ENCODE peak calls at places on chromosomes 6 and 20, in ten cellular contexts. One of them, this sample, is unnamed.

GRCh38 chr6:90097357-90097756 is 199.3 kb downstream of the BACH2 start:
- DNase-seq in epithelial cell of esophagus: peak
- DNase-seq in coronary artery: no peak
- DNase-seq in cardiac muscle cell: no peak
- DNase-seq in GM12878: no peak
- DNase-seq in psoas muscle: no peak
- DNase-seq in upper lobe of right lung: no peak
- DNase-seq in tibial artery: no peak
- DNase-seq in fibroblast of mammary gland: no peak
- DNase-seq in ovary: no peak
- DNase-seq in this sample: no peak

GRCh38 chr6:39808934-39809333 is 16.8 kb downstream of the DAAM2 start:
- DNase-seq in epithelial cell of esophagus: no peak
- DNase-seq in coronary artery: peak
- DNase-seq in cardiac muscle cell: no peak
- DNase-seq in GM12878: no peak
- DNase-seq in psoas muscle: no peak
- DNase-seq in upper lobe of right lung: no peak
- DNase-seq in tibial artery: peak
- DNase-seq in fibroblast of mammary gland: no peak
- DNase-seq in ovary: no peak
- DNase-seq in this sample: no peak

GRCh38 chr20:52975024-52975732 is 3.0 kb downstream of the TSHZ2 start:
- DNase-seq in epithelial cell of esophagus: no peak
- DNase-seq in coronary artery: no peak
- DNase-seq in cardiac muscle cell: peak
- DNase-seq in GM12878: peak
- DNase-seq in psoas muscle: no peak
- DNase-seq in upper lobe of right lung: no peak
- DNase-seq in tibial artery: no peak
- DNase-seq in fibroblast of mammary gland: peak
- DNase-seq in ovary: peak
- DNase-seq in this sample: no peak

GRCh38 chr20:48197034-48197433 is 411.8 kb upstream of the SULF2 start:
- DNase-seq in epithelial cell of esophagus: no peak
- DNase-seq in coronary artery: no peak
- DNase-seq in cardiac muscle cell: peak
- DNase-seq in GM12878: no peak
- DNase-seq in psoas muscle: no peak
- DNase-seq in upper lobe of right lung: no peak
- DNase-seq in tibial artery: no peak
- DNase-seq in fibroblast of mammary gland: no peak
- DNase-seq in ovary: peak
- DNase-seq in this sample: no peak

GRCh38 chr6:83185096-83185495 is 8.0 kb downstream of the PGM3 start:
- DNase-seq in epithelial cell of esophagus: peak
- DNase-seq in coronary artery: no peak
- DNase-seq in cardiac muscle cell: no peak
- DNase-seq in GM12878: no peak
- DNase-seq in psoas muscle: no peak
- DNase-seq in upper lobe of right lung: no peak
- DNase-seq in tibial artery: no peak
- DNase-seq in fibroblast of mammary gland: no peak
- DNase-seq in ovary: no peak
- DNase-seq in this sample: no peak

GRCh38 chr6:108570518-108570917 is 9.8 kb downstream of the FOXO3 start:
- DNase-seq in epithelial cell of esophagus: no peak
- DNase-seq in coronary artery: no peak
- DNase-seq in cardiac muscle cell: no peak
- DNase-seq in GM12878: no peak
- DNase-seq in psoas muscle: no peak
- DNase-seq in upper lobe of right lung: no peak
- DNase-seq in tibial artery: no peak
- DNase-seq in fibroblast of mammary gland: peak
- DNase-seq in ovary: no peak
- DNase-seq in this sample: no peak

GRCh38 chr6:76835289-76835688 is 628.0 kb downstream of the HTR1B start:
- DNase-seq in epithelial cell of esophagus: peak
- DNase-seq in coronary artery: no peak
- DNase-seq in cardiac muscle cell: no peak
- DNase-seq in GM12878: no peak
- DNase-seq in psoas muscle: no peak
- DNase-seq in upper lobe of right lung: no peak
- DNase-seq in tibial artery: no peak
- DNase-seq in fibroblast of mammary gland: no peak
- DNase-seq in ovary: no peak
- DNase-seq in this sample: no peak

GRCh38 chr6:43076093-43076927 is at the start of gene PTK7:
- DNase-seq in epithelial cell of esophagus: peak
- DNase-seq in coronary artery: no peak
- DNase-seq in cardiac muscle cell: peak
- DNase-seq in GM12878: no peak
- DNase-seq in psoas muscle: no peak
- DNase-seq in upper lobe of right lung: peak
- DNase-seq in tibial artery: no peak
- DNase-seq in fibroblast of mammary gland: peak
- DNase-seq in ovary: peak
- DNase-seq in this sample: peak

GRCh38 chr6:36083446-36083845 is 46.9 kb upstream of the MAPK13 start:
- DNase-seq in epithelial cell of esophagus: no peak
- DNase-seq in coronary artery: no peak
- DNase-seq in cardiac muscle cell: no peak
- DNase-seq in GM12878: no peak
- DNase-seq in psoas muscle: no peak
- DNase-seq in upper lobe of right lung: no peak
- DNase-seq in tibial artery: no peak
- DNase-seq in fibroblast of mammary gland: no peak
- DNase-seq in ovary: no peak
- DNase-seq in this sample: no peak
- TF ChIP-seq CTCF in epithelial cell of esophagus: no peak
- TF ChIP-seq CTCF in coronary artery: no peak
- TF ChIP-seq CTCF in cardiac muscle cell: no peak
- TF ChIP-seq CTCF in GM12878: no peak
- TF ChIP-seq CTCF in psoas muscle: no peak
- TF ChIP-seq CTCF in upper lobe of right lung: no peak
- TF ChIP-seq CTCF in tibial artery: no peak
- TF ChIP-seq CTCF in fibroblast of mammary gland: no peak
- TF ChIP-seq CTCF in ovary: no peak
- TF ChIP-seq CTCF in this sample: no peak

GRCh38 chr6:78157606-78158005 is 504.8 kb downstream of the MEI4 start:
- DNase-seq in epithelial cell of esophagus: no peak
- DNase-seq in coronary artery: no peak
- DNase-seq in cardiac muscle cell: no peak
- DNase-seq in GM12878: no peak
- DNase-seq in psoas muscle: no peak
- DNase-seq in upper lobe of right lung: no peak
- DNase-seq in tibial artery: no peak
- DNase-seq in fibroblast of mammary gland: no peak
- DNase-seq in ovary: no peak
- DNase-seq in this sample: no peak
- TF ChIP-seq CTCF in epithelial cell of esophagus: no peak
- TF ChIP-seq CTCF in coronary artery: no peak
- TF ChIP-seq CTCF in cardiac muscle cell: no peak
- TF ChIP-seq CTCF in GM12878: no peak
- TF ChIP-seq CTCF in psoas muscle: no peak
- TF ChIP-seq CTCF in upper lobe of right lung: no peak
- TF ChIP-seq CTCF in tibial artery: no peak
- TF ChIP-seq CTCF in fibroblast of mammary gland: no peak
- TF ChIP-seq CTCF in ovary: no peak
- TF ChIP-seq CTCF in this sample: no peak

DNA sequence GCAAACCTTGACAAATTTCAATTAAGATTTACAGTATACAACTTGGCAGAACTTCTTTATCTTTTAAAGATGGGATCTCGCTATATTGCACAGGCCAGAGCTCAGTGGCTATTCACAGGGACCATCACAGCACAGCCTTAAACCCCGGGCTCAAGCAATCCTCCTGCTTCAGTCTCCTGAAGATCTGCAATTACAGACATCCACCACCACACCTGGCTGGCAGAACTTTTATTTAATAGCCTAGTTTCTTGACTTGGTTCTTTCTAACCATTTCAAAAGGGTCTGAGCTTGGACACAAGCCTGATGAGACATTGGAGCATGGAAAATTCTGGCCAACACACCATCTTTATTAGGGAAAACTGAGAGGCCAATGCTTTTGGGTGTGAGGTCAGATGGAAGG is 151.6 kb upstream of the KCNG1 start:
- DNase-seq in epithelial cell of esophagus: no peak
- DNase-seq in coronary artery: peak
- DNase-seq in cardiac muscle cell: no peak
- DNase-seq in GM12878: no peak
- DNase-seq in psoas muscle: no peak
- DNase-seq in upper lobe of right lung: no peak
- DNase-seq in tibial artery: no peak
- DNase-seq in fibroblast of mammary gland: no peak
- DNase-seq in ovary: no peak
- DNase-seq in this sample: no peak
- TF ChIP-seq CTCF in epithelial cell of esophagus: no peak
- TF ChIP-seq CTCF in coronary artery: no peak
- TF ChIP-seq CTCF in cardiac muscle cell: no peak
- TF ChIP-seq CTCF in GM12878: no peak
- TF ChIP-seq CTCF in psoas muscle: no peak
- TF ChIP-seq CTCF in upper lobe of right lung: no peak
- TF ChIP-seq CTCF in tibial artery: no peak
- TF ChIP-seq CTCF in fibroblast of mammary gland: no peak
- TF ChIP-seq CTCF in ovary: no peak
- TF ChIP-seq CTCF in this sample: no peak

DNA sequence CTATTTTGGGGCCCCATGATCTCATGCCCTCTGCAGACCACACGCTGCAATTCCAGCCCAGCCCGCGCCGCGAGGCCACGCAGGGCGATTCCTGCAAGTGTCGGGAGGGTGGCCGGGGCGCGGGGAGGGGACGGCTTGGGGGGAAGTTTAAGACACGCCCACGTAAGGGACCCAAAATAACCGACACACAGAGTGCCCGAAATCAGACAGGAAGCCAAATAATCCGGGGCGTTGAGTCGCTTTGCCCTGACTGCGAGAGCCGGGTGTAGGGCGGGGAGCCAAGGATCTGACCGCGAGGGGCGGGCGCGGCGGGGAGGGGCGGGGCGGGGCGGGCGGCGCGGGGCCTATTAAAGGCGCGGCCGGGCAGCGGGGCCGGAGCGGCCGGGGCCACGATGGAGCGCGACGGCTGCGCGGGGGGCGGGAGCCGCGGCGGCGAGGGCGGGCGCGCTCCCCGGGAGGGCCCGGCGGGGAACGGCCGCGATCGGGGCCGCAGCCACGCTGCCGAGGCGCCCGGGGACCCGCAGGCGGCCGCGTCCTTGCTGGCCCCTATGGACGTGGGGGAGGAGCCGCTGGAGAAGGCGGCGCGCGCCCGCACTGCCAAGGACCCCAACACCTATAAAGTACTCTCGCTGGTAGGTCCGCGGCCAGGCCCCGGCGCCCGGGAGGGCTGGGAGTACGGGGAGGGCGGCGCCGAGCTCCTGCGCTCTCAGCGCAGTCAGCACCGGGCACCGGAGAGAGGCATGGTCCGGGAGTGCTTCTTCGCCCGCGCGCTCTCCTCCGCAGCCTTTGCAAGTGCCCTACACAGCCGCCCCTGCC is at the start of gene ENPP1:
- DNase-seq in epithelial cell of esophagus: peak
- DNase-seq in coronary artery: peak
- DNase-seq in cardiac muscle cell: peak
- DNase-seq in GM12878: no peak
- DNase-seq in psoas muscle: peak
- DNase-seq in upper lobe of right lung: peak
- DNase-seq in tibial artery: peak
- DNase-seq in fibroblast of mammary gland: peak
- DNase-seq in ovary: peak
- DNase-seq in this sample: peak
- TF ChIP-seq CTCF in epithelial cell of esophagus: no peak
- TF ChIP-seq CTCF in coronary artery: no peak
- TF ChIP-seq CTCF in cardiac muscle cell: peak
- TF ChIP-seq CTCF in GM12878: no peak
- TF ChIP-seq CTCF in psoas muscle: peak
- TF ChIP-seq CTCF in upper lobe of right lung: peak
- TF ChIP-seq CTCF in tibial artery: peak
- TF ChIP-seq CTCF in fibroblast of mammary gland: peak
- TF ChIP-seq CTCF in ovary: no peak
- TF ChIP-seq CTCF in this sample: peak

DNA sequence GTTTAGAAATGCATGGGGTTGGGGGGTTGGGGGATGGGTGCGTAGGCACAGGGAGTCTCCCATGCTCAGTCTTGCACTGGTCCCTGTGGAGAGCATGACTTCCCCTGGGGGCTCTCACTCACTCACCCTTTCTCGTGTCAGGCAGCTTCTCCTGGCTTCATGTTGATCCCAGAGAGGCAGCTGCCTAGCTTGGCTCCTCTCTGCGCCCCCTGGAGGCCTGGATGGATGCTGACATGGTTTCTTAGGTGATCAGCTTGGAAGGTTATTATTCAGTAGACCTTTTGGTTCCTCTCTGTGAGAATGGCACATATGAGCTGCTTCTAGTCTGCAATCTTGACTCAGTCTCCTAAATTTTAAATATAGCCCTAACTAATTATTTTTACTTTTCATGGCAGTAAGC is 109.3 kb upstream of the FAM83B start:
- DNase-seq in epithelial cell of esophagus: no peak
- DNase-seq in coronary artery: no peak
- DNase-seq in cardiac muscle cell: no peak
- DNase-seq in GM12878: no peak
- DNase-seq in psoas muscle: no peak
- DNase-seq in upper lobe of right lung: peak
- DNase-seq in tibial artery: no peak
- DNase-seq in fibroblast of mammary gland: peak
- DNase-seq in ovary: no peak
- DNase-seq in this sample: no peak
- TF ChIP-seq CTCF in epithelial cell of esophagus: peak
- TF ChIP-seq CTCF in coronary artery: no peak
- TF ChIP-seq CTCF in cardiac muscle cell: peak
- TF ChIP-seq CTCF in GM12878: peak
- TF ChIP-seq CTCF in psoas muscle: no peak
- TF ChIP-seq CTCF in upper lobe of right lung: no peak
- TF ChIP-seq CTCF in tibial artery: no peak
- TF ChIP-seq CTCF in fibroblast of mammary gland: peak
- TF ChIP-seq CTCF in ovary: no peak
- TF ChIP-seq CTCF in this sample: peak

DNA sequence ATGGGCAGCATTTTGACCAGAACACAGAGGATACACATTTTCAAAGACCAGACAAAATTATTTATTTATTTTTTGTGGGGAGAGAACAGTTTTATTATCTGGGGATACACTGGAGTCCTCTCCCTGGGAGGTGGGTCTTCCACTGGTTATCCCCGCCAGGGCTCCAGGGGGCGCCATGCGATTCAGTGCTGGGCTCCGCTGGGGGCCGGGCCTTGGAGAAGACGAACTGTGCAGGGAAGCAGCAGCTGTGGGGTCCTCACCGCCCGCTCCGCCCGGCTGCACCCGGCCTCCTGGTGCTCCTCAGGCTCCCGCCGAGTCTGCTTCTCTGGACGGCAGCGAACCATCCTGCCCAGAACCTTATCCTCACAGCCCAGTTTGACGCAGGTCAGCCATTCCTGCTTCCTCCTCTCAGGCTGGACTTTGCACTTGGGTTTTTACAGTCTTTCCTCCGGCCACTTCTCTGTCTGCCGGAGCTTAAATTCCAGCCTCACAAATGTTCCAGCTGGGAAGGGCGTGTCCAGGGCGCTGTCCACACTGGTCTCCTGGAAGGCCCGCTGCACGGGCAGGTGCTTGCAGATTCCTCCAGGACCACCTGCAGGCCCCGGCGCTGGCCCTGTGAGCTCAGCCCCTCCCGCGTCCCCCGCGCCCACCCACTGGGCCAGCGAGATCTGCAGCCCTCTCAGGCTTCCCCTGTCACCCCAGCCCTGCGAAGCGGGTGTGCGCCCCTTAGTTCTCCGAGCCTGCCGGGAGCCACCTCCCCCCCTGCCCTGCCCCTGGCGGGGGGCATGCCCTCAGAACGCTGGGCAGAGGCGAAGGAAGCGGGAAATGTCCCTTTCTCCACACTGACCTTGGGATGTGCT is 1830.0 kb upstream of the DEFB115 start:
- DNase-seq in epithelial cell of esophagus: no peak
- DNase-seq in coronary artery: no peak
- DNase-seq in cardiac muscle cell: no peak
- DNase-seq in GM12878: no peak
- DNase-seq in psoas muscle: no peak
- DNase-seq in upper lobe of right lung: no peak
- DNase-seq in tibial artery: no peak
- DNase-seq in fibroblast of mammary gland: no peak
- DNase-seq in ovary: no peak
- DNase-seq in this sample: peak
- TF ChIP-seq CTCF in epithelial cell of esophagus: no peak
- TF ChIP-seq CTCF in coronary artery: no peak
- TF ChIP-seq CTCF in cardiac muscle cell: no peak
- TF ChIP-seq CTCF in GM12878: no peak
- TF ChIP-seq CTCF in psoas muscle: no peak
- TF ChIP-seq CTCF in upper lobe of right lung: no peak
- TF ChIP-seq CTCF in tibial artery: no peak
- TF ChIP-seq CTCF in fibroblast of mammary gland: no peak
- TF ChIP-seq CTCF in ovary: no peak
- TF ChIP-seq CTCF in this sample: peak

This sample was measured in Caco-2.